ENCODE peak calls at places on chromosomes 16 and 17, in eight cellular contexts. O, Y, T, G, F, X, J and L are unnamed samples.

GRCh38 chr16:57815987-57816745 is 13.9 kb upstream of the KIFC3 start:
- DNase-seq in O (peak), Y (peak), T (peak), G (peak), F (peak), X (peak), J (peak), L (peak)

GRCh38 chr17:17682737-17683675 is 1.7 kb downstream of the RAI1 start:
- DNase-seq in O (peak), Y (peak), T (peak), G (peak), F (peak), X (peak), J (peak), L (no peak)

GRCh38 chr16:57859331-57859730 is 57.0 kb upstream of the KIFC3 start:
- DNase-seq in O (no peak), Y (no peak), T (no peak), G (no peak), F (no peak), X (peak), J (peak), L (no peak)

GRCh38 chr17:43994272-43995149 is 9.9 kb upstream of the NAGS start:
- DNase-seq in O (no peak), Y (peak), T (peak), G (peak), F (peak), X (peak), J (peak), L (no peak)

GRCh38 chr17:16398270-16399267 is 16.8 kb upstream of the TRPV2 start:
- DNase-seq in O (no peak), Y (no peak), T (peak), G (no peak), F (peak), X (no peak), J (no peak), L (no peak)

GRCh38 chr17:77124192-77124908 is 16.4 kb upstream of the SEC14L1 start:
- DNase-seq in O (peak), Y (no peak), T (no peak), G (peak), F (no peak), X (no peak), J (peak), L (no peak)

GRCh38 chr16:30356401-30357084 is 1.4 kb upstream of the CD2BP2 start:
- DNase-seq in O (no peak), Y (no peak), T (no peak), G (peak), F (peak), X (no peak), J (no peak), L (no peak)

GRCh38 chr17:65078441-65079160 is 22.1 kb upstream of the GNA13 start:
- DNase-seq in O (peak), Y (no peak), T (no peak), G (no peak), F (no peak), X (no peak), J (peak), L (peak)

GRCh38 chr16:20774703-20775362 is 11.0 kb downstream of the ACSM3 start:
- DNase-seq in O (peak), Y (peak), T (peak), G (peak), F (peak), X (peak), J (peak), L (peak)

GRCh38 chr16:2460916-2461315 is 1.0 kb downstream of the TEDC2 start:
- DNase-seq in O (no peak), Y (no peak), T (no peak), G (no peak), F (peak), X (no peak), J (no peak), L (no peak)

GRCh38 chr17:10119203-10120112 is 78.9 kb downstream of the GAS7 start:
- DNase-seq in O (no peak), Y (peak), T (peak), G (peak), F (peak), X (peak), J (no peak), L (no peak)

GRCh38 chr17:16997514-16998429 is 25.9 kb upstream of the TNFRSF13B start:
- DNase-seq in O (no peak), Y (no peak), T (no peak), G (no peak), F (peak), X (no peak), J (no peak), L (no peak)

GRCh38 chr17:59746849-59747445 is 39.5 kb downstream of the VMP1 start:
- DNase-seq in O (no peak), Y (no peak), T (no peak), G (no peak), F (no peak), X (peak), J (peak), L (no peak)

GRCh38 chr16:86595983-86596605 is 17.7 kb downstream of the FOXL1 start:
- DNase-seq in O (peak), Y (no peak), T (no peak), G (no peak), F (no peak), X (no peak), J (peak), L (no peak)

GRCh38 chr16:84065536-84066132 is 23.0 kb upstream of the SLC38A8 start:
- DNase-seq in O (peak), Y (peak), T (no peak), G (peak), F (no peak), X (peak), J (peak), L (no peak)

GRCh38 chr17:79865351-79866210 is 26.3 kb upstream of the CBX4 start:
- DNase-seq in O (no peak), Y (no peak), T (no peak), G (no peak), F (no peak), X (no peak), J (no peak), L (no peak)

GRCh38 chr17:17398188-17398927 is 78.4 kb upstream of the MED9 start:
- DNase-seq in O (peak), Y (no peak), T (no peak), G (no peak), F (no peak), X (no peak), J (peak), L (no peak)

GRCh38 chr17:7987112-7987893 is 15.1 kb upstream of the GUCY2D start:
- DNase-seq in O (no peak), Y (no peak), T (no peak), G (no peak), F (no peak), X (no peak), J (peak), L (no peak)

GRCh38 chr17:12574525-12574924 is 91.2 kb upstream of the MYOCD start:
- DNase-seq in O (no peak), Y (no peak), T (no peak), G (no peak), F (no peak), X (no peak), J (no peak), L (no peak)

GRCh38 chr16:53043462-53043861 is 9.2 kb downstream of the CHD9NB start:
- DNase-seq in O (no peak), Y (no peak), T (no peak), G (no peak), F (no peak), X (peak), J (no peak), L (no peak)

GRCh38 chr16:54425681-54426549 is 139.3 kb upstream of the IRX3 start:
- DNase-seq in O (no peak), Y (no peak), T (no peak), G (peak), F (no peak), X (no peak), J (no peak), L (no peak)

GRCh38 chr16:83989300-83989699 is 21.3 kb downstream of the NECAB2 start:
- DNase-seq in O (no peak), Y (no peak), T (no peak), G (no peak), F (no peak), X (no peak), J (no peak), L (no peak)

GRCh38 chr17:59844884-59845594 is 47.7 kb downstream of the TUBD1 start:
- DNase-seq in O (no peak), Y (no peak), T (no peak), G (no peak), F (peak), X (no peak), J (peak), L (no peak)

GRCh38 chr17:3762922-3763776 is 37.8 kb downstream of the ITGAE start:
- DNase-seq in O (no peak), Y (no peak), T (no peak), G (no peak), F (peak), X (no peak), J (no peak), L (no peak)

GRCh38 chr17:49197346-49197998 is 12.9 kb downstream of the GNGT2 start:
- DNase-seq in O (no peak), Y (no peak), T (no peak), G (no peak), F (no peak), X (no peak), J (no peak), L (no peak)
- TF ChIP-seq CTCF in O (no peak), Y (no peak), T (no peak), G (no peak), F (no peak), X (no peak), J (no peak), L (no peak)

GRCh38 chr17:45293413-45294211 is 23.2 kb downstream of the MAP3K14 start:
- DNase-seq in O (peak), Y (peak), T (no peak), G (peak), F (peak), X (no peak), J (peak), L (peak)
- TF ChIP-seq CTCF in O (no peak), Y (no peak), T (no peak), G (no peak), F (peak), X (no peak), J (peak), L (peak)

GRCh38 chr16:49603956-49604355 is 230.4 kb downstream of the C16orf78 start:
- DNase-seq in O (no peak), Y (no peak), T (no peak), G (no peak), F (no peak), X (no peak), J (no peak), L (no peak)

GRCh38 chr16:49605536-49606241 is 232.1 kb downstream of the C16orf78 start:
- DNase-seq in O (no peak), Y (no peak), T (no peak), G (no peak), F (no peak), X (no peak), J (no peak), L (no peak)

GRCh38 chr16:49604602-49605001 is 231.0 kb downstream of the C16orf78 start:
- DNase-seq in O (no peak), Y (no peak), T (no peak), G (no peak), F (no peak), X (no peak), J (no peak), L (no peak)

GRCh38 chr16:49608095-49608494 is 234.5 kb downstream of the C16orf78 start:
- DNase-seq in O (no peak), Y (no peak), T (no peak), G (no peak), F (no peak), X (no peak), J (no peak), L (no peak)

DNA sequence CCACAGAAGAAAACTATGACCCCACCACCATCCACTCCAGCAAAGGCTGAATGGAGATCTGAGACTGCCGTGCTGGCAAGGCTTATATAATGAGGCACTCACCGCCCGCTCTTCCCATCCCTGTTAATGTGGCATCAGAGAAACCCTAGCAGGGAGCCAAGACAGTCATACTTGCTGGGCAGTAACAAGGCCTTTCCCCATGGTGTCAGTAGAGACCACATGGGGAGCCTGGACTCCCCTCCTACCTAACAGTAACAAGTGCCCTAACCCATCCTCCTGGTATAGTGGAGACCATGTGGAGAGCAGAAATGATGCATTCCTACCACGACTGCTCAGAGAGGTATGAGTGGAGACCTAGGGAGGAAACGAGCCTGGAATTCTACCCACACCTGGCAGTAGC is 235.2 kb downstream of the C16orf78 start:
- DNase-seq in O (peak), Y (no peak), T (no peak), G (peak), F (no peak), X (peak), J (peak), L (no peak)
- TF ChIP-seq CTCF in O (peak), Y (peak), T (no peak), G (no peak), F (peak), X (peak), J (peak), L (peak)

DNA sequence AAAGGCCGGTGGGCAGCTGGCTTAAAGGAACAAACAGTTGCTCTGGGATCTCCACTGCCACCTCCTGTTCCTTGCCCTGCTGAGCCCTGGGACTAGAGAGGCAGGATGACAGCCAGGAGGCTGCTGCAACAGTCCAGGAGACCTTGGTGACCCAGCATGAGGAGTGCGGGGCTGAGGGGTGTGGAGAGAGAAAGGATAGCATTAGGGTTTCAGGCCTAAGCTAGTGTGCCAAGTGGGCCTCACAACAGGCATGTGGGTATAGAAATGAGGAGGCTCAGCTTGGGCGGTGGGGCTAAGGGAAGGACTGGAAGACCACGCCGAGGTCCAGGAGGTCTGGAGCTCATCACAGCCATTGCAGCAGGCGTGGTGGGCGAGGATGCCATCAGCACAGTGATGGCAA is 39.8 kb downstream of the SDK2 start:
- DNase-seq in O (no peak), Y (no peak), T (no peak), G (no peak), F (no peak), X (no peak), J (no peak), L (no peak)
- TF ChIP-seq CTCF in O (no peak), Y (no peak), T (no peak), G (no peak), F (no peak), X (no peak), J (no peak), L (no peak)

GRCh38 chr16:72182976-72183375 is 11.0 kb upstream of the PMFBP1 start:
- DNase-seq in O (no peak), Y (no peak), T (no peak), G (no peak), F (no peak), X (no peak), J (no peak), L (no peak)
- TF ChIP-seq CTCF in O (no peak), Y (no peak), T (no peak), G (no peak), F (no peak), X (no peak), J (no peak), L (no peak)

GRCh38 chr17:61393904-61394629 is 5.6 kb upstream of the TBX2 start:
- DNase-seq in O (peak), Y (no peak), T (no peak), G (peak), F (peak), X (no peak), J (peak), L (no peak)

GRCh38 chr17:61394630-61395408 is 4.8 kb upstream of the TBX2 start:
- DNase-seq in O (no peak), Y (no peak), T (no peak), G (no peak), F (no peak), X (no peak), J (peak), L (no peak)

GRCh38 chr17:61391595-61392291 is 7.9 kb upstream of the TBX2 start:
- DNase-seq in O (no peak), Y (no peak), T (no peak), G (no peak), F (no peak), X (no peak), J (no peak), L (no peak)

GRCh38 chr17:61392679-61393078 is 7.0 kb upstream of the TBX2 start:
- DNase-seq in O (no peak), Y (no peak), T (no peak), G (no peak), F (no peak), X (no peak), J (no peak), L (no peak)

GRCh38 chr17:61393550-61393903 is 6.1 kb upstream of the TBX2 start:
- DNase-seq in O (no peak), Y (no peak), T (no peak), G (no peak), F (no peak), X (no peak), J (peak), L (no peak)
- TF ChIP-seq CTCF in O (peak), Y (peak), T (no peak), G (no peak), F (peak), X (peak), J (peak), L (no peak)

DNA sequence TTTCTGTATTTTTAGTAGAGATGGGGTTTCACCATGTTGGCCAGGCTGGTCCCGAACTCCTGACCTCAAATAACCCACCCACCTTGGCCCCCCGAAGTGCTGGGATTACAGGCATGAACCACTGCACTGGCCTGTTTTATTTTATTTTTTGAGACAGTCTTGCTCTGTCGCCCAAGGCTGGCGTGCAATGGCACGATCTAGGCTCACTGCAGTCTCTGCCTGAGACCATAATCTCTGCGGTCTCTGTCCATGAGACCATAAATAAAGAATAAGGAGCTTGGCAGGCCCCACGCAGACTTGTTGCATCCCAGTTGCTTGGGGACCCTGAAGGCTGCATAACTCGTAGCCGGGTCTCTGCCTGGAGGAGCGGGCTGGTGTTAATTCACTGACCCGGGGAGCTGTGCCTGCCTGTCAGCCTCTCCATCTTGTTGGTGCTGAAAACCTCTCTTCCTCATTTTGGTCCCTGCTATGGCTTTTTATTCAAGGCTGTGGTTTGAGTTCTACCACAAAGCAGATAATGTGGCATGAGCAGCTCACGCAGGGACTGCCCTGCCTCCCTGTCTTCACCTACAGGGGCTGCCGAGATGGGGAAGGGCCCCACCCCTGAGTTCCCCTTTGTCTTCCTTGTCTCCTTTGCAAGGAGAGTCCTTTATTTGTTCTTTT is 82.1 kb downstream of the MSI2 start:
- DNase-seq in O (no peak), Y (no peak), T (no peak), G (no peak), F (no peak), X (peak), J (no peak), L (no peak)
- TF ChIP-seq CTCF in O (no peak), Y (no peak), T (no peak), G (no peak), F (no peak), X (no peak), J (no peak), L (no peak)

GRCh38 chr17:42155614-42156045 is 841 bp upstream of the RAB5C start:
- DNase-seq in O (no peak), Y (no peak), T (no peak), G (no peak), F (no peak), X (peak), J (no peak), L (no peak)

GRCh38 chr17:42154514-42154883 is 290 bp downstream of the RAB5C start:
- DNase-seq in O (no peak), Y (no peak), T (no peak), G (no peak), F (no peak), X (no peak), J (no peak), L (no peak)

GRCh38 chr17:42163696-42164407 is 9.1 kb upstream of the RAB5C start:
- DNase-seq in O (no peak), Y (no peak), T (no peak), G (no peak), F (no peak), X (no peak), J (no peak), L (no peak)

GRCh38 chr17:42163113-42163512 is 8.3 kb upstream of the RAB5C start:
- DNase-seq in O (no peak), Y (no peak), T (peak), G (no peak), F (no peak), X (peak), J (no peak), L (no peak)

DNA sequence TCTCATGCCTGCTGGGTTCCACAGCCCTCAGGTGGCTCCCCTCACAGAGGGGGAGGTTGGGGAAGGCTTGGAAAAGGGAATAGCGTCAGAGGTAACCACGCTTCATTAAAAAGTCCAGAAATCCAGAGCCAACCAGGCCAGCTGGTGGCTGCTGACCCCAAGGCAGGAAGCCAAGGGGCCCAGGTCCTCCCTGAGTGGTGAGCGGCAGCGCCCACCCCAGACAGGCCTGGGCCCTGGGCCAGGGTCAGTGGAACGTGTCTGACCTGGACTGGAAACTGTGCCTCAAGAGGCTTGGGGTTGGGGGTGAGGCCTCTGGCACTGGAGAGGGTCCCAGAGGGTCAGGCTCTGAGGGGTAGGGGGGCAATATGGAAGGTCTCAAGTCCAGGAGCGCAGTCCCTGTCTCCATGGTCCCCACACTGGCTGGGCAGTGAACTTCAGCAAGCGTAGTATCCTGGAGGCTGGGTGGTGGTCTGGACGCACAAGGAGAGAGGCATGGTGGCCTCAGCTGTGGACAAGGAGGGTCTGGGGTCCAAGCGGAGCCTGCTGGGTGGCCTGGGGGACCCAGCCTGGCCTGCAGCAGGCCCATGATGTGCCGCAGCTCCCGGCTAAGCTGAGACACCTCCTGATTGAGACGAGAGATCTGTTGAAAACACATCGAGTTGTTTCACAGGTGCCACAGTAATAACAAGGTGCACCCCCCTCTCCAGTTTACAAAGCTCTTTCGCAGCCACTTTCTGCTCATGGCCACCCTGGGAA is 5.2 kb upstream of the RAB5C start:
- DNase-seq in O (no peak), Y (no peak), T (no peak), G (no peak), F (no peak), X (no peak), J (no peak), L (no peak)
- TF ChIP-seq CTCF in O (no peak), Y (no peak), T (no peak), G (no peak), F (no peak), X (no peak), J (no peak), L (no peak)